ENCODE peak calls at places on chromosomes 7 and 10, in ten cellular contexts. H is SK-N-SH; J is CD8-positive, alpha-beta memory T cell; V is pancreas; S is heart right ventricle; I is GM23248; X is mammary epithelial cell; W is SJSA1; R is H1; K is fibroblast of lung. B is an unnamed sample.
A peak's percentile ranks its signal among the peaks of the same experiment; 100 is the strongest.

GRCh38 chr7:135618510-135618909 is 43.8 kb upstream of the STMP1 start:
- DNase-seq in H (no peak), J (no peak), V (no peak), S (no peak), I (no peak), X (no peak), W (no peak), R (no peak), K (no peak), B (no peak)

GRCh38 chr7:2613113-2613925 is 18.5 kb upstream of the TTYH3 start:
- DNase-seq in H (no peak), J (no peak), V (no peak), S (no peak), I (no peak), X (no peak), W (no peak), R (no peak), K (no peak), B (no peak)

GRCh38 chr10:25849971-25850370 is 84.1 kb upstream of the MYO3A start:
- DNase-seq in H (no peak), J (no peak), V (no peak), S (no peak), I (no peak), X (no peak), W (no peak), R (no peak), K (no peak), B (no peak)

GRCh38 chr7:149725426-149725821 is 48.0 kb downstream of the ZNF467 start:
- DNase-seq in H (no peak), J (no peak), V (no peak), S (no peak), I (no peak), X (no peak), W (no peak), R (no peak), K (no peak), B (no peak)

GRCh38 chr10:133230023-133230319 is at the start of gene UTF1:
- DNase-seq in H (no peak), J (no peak), V (no peak), S (no peak), I (no peak), X (no peak), W (no peak), R (no peak), K (no peak), B (no peak)

GRCh38 chr10:52128056-52128683 is 185.9 kb upstream of the DKK1 start:
- DNase-seq in H (no peak), J (no peak), V (no peak), S (no peak), I (no peak), X (no peak), W (no peak), R (no peak), K (peak; percentile 3), B (no peak)

GRCh38 chr10:98404571-98405396 is 10.2 kb downstream of the PYROXD2 start:
- DNase-seq in H (no peak), J (no peak), V (no peak), S (no peak), I (peak; percentile 84), X (peak; percentile 60), W (peak; percentile 56), R (no peak), K (peak; percentile 76), B (no peak)

GRCh38 chr10:129417164-129417563 is 49.9 kb upstream of the MGMT start:
- DNase-seq in H (no peak), J (no peak), V (no peak), S (no peak), I (peak; percentile 63), X (no peak), W (no peak), R (no peak), K (peak; percentile 83), B (no peak)

GRCh38 chr10:129525408-129525807 is 58.4 kb downstream of the MGMT start:
- DNase-seq in H (no peak), J (no peak), V (peak; percentile 23), S (no peak), I (peak; percentile 84), X (peak; percentile 15), W (no peak), R (no peak), K (no peak), B (no peak)

GRCh38 chr10:80497187-80498038 is 40.3 kb upstream of the SH2D4B start:
- DNase-seq in H (no peak), J (no peak), V (peak; percentile 63), S (peak; percentile 71), I (peak; percentile 67), X (peak; percentile 50), W (no peak), R (no peak), K (peak; percentile 93), B (no peak)

GRCh38 chr10:32298066-32298812 is 48.7 kb downstream of the EPC1 start:
- DNase-seq in H (no peak), J (no peak), V (no peak), S (no peak), I (peak; percentile 84), X (peak; percentile 63), W (peak; percentile 58), R (no peak), K (peak; percentile 79), B (no peak)

GRCh38 chr10:133226251-133226808 is 3.7 kb upstream of the UTF1 start:
- DNase-seq in H (no peak), J (no peak), V (no peak), S (no peak), I (peak; percentile 45), X (peak; percentile 26), W (no peak), R (no peak), K (no peak), B (no peak)

GRCh38 chr10:132458595-132459251 is 61.7 kb downstream of the PWWP2B start:
- DNase-seq in H (peak; percentile 95), J (peak; percentile 51), V (peak; percentile 88), S (peak; percentile 73), I (peak; percentile 55), X (no peak), W (peak; percentile 53), R (peak; percentile 96), K (no peak), B (peak; percentile 17)

GRCh38 chr10:92839191-92840085 is 8.9 kb upstream of the EXOC6 start:
- DNase-seq in H (peak; percentile 63), J (peak; percentile 17), V (peak; percentile 58), S (peak; percentile 71), I (peak; percentile 41), X (no peak), W (no peak), R (peak; percentile 95), K (peak; percentile 68), B (peak; percentile 89)

GRCh38 chr10:91462423-91462822 is 52.3 kb downstream of the HECTD2 start:
- DNase-seq in H (no peak), J (no peak), V (no peak), S (no peak), I (peak; percentile 4), X (no peak), W (no peak), R (no peak), K (peak; percentile 10), B (no peak)

GRCh38 chr10:101666025-101666424 is 28.9 kb downstream of the FBXW4 start:
- DNase-seq in H (no peak), J (no peak), V (no peak), S (no peak), I (no peak), X (no peak), W (no peak), R (no peak), K (no peak), B (no peak)

DNA sequence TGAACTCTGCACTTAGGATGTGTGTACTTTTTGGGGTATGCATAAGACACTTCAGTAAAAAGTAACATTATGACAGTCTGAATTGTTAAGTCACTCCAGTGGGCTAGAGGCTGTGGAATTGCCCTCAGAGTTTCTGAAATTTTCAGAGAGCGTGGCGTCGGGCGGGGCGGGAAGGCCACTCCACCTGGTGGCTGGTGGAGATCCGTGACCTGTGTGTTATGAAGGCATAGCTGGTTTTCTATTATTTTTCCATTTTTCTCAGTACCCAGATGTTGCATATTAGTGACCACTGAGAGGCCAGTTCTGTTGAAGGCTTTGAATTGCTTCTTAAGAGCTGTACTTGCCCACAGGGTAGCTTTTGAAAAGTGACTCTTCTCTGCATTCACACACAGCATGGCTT is 52.5 kb downstream of the TACR2 start:
- DNase-seq in H (no peak), J (no peak), V (no peak), S (no peak), I (no peak), X (no peak), W (no peak), R (no peak), K (no peak), B (no peak)
- H3K4me1 ChIP-seq in H (peaks cover 16% of the 10 kb centered on the region), J (peaks cover 36% of the 10 kb centered on the region), V (peaks cover 22% of the 10 kb centered on the region), S (peaks cover 44% of the 10 kb centered on the region), I (peaks cover 40% of the 10 kb centered on the region), X (peaks cover 39% of the 10 kb centered on the region), W (peaks cover 28% of the 10 kb centered on the region), R (peaks cover 2% of the 10 kb centered on the region), K (peaks cover 26% of the 10 kb centered on the region), B (no peaks in the 10 kb centered on the region)

DNA sequence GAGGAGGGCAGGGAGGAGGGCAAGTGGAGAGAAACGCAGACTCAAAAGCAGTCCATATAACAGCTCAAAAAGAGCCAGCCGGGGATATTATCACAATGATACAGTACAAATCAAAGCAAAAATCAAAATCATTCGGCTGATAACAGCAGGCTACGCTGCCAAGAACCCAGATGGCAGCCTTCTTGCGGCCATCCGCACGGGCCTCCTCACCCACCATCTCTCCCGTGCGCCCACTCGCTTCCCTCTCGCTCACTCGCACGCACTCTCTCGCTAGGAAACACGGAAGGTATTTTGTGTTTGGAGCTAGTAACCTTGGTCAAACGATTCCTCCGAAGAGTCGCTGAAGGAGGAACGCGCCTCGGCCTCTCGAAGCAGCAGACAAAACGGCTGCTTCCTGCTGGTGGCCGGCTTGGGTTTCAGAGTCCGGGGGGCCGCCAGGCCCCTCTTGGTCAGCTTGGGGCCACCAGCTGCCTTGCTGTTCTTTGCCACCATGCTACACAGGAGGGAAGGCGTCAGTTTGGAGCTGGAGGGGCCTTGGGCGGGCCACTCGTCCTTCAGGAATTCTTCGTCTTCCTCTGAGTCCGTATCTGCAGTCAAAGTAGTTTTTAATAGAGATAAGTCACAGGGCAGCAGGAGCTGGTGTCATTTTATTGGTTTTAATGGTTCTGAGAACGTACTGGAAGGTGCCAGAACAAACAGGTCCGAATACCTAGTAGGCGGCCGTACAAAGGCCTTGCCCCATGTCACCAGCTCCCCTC is 68.9 kb downstream of the SLC29A4 start:
- DNase-seq in H (no peak), J (no peak), V (peak; percentile 37), S (no peak), I (no peak), X (no peak), W (no peak), R (no peak), K (no peak), B (no peak)
- H3K4me3 ChIP-seq in H (no peak overlapping the region), J (no peak overlapping the region), V (no peak overlapping the region), S (no peak overlapping the region), I (no peak overlapping the region), X (no peak overlapping the region), W (no peak overlapping the region), R (peak overlapping the region; percentile 29), K (no peak overlapping the region), B (no peak overlapping the region)

GRCh38 chr10:77566228-77566627 is 71.4 kb downstream of the KCNMA1 start:
- DNase-seq in H (no peak), J (no peak), V (no peak), S (no peak), I (peak; percentile 9), X (no peak), W (no peak), R (no peak), K (peak; percentile 25), B (no peak)
- H3K4me1 ChIP-seq in H (peaks cover 9% of the 10 kb centered on the region), J (no peaks in the 10 kb centered on the region), V (no peaks in the 10 kb centered on the region), S (no peaks in the 10 kb centered on the region), I (peaks cover 16% of the 10 kb centered on the region), X (peaks cover 22% of the 10 kb centered on the region), W (peaks cover 8% of the 10 kb centered on the region), R (peaks cover 9% of the 10 kb centered on the region), K (peaks cover 19% of the 10 kb centered on the region), B (no peaks in the 10 kb centered on the region)

GRCh38 chr10:29849886-29850285 is 209.5 kb downstream of the JCAD start:
- DNase-seq in H (no peak), J (no peak), V (no peak), S (no peak), I (no peak), X (no peak), W (no peak), R (no peak), K (no peak), B (no peak)
- H3K4me3 ChIP-seq in H (no peak overlapping the region), J (no peak overlapping the region), V (no peak overlapping the region), S (peak overlapping the region; percentile 15), I (peak overlapping the region; percentile 64), X (no peak overlapping the region), W (peak overlapping the region; percentile 26), R (no peak overlapping the region), K (peak overlapping the region; percentile 3), B (no peak overlapping the region)